ENCODE peak calls at places on chromosomes 6 and 20, in seven cellular contexts. J is HCT116, S is endothelial cell of umbilical vein, I is stomach, H is transverse colon, D is H1, U is breast epithelium. M is an unnamed sample. For H3K4me1, the result is how much of the 10 kb centered on the place peaks cover.

GRCh38 chr20:59662856-59663512 is 58.6 kb downstream of the PHACTR3 start:
- DNase-seq in H (no peak), D (no peak), U (no peak), J (no peak), S (no peak), I (peak), M (no peak)

GRCh38 chr20:32056708-32057491 is 4.9 kb downstream of the HCK start:
- DNase-seq in U (no peak), D (no peak), H (no peak), I (no peak), J (no peak), S (no peak), M (no peak)

GRCh38 chr6:132961610-132962009 is 147.2 kb downstream of the RPS12 start:
- DNase-seq in H (no peak), U (no peak), D (no peak), I (no peak), J (no peak), S (no peak), M (no peak)

GRCh38 chr6:17086469-17086868 is 15.4 kb upstream of the STMND1 start:
- DNase-seq in I (peak), D (no peak), H (peak), U (peak), J (peak), S (peak), M (peak)

GRCh38 chr20:44725852-44726251 is 10.7 kb downstream of the CCN5 start:
- DNase-seq in J (no peak), H (no peak), S (no peak), I (no peak), D (no peak), U (no peak), M (no peak)

GRCh38 chr20:35663516-35663812 is 1.2 kb downstream of the CPNE1 start:
- DNase-seq in J (no peak), U (no peak), S (no peak), I (no peak), H (no peak), D (no peak), M (no peak)

GRCh38 chr6:42140051-42140450 is 2.4 kb downstream of the C6orf132 start:
- DNase-seq in J (no peak), S (no peak), U (no peak), I (peak), D (no peak), H (peak), M (no peak)

GRCh38 chr6:15264902-15265761 is 19.3 kb downstream of the JARID2 start:
- DNase-seq in S (no peak), U (no peak), H (no peak), D (no peak), J (no peak), I (no peak), M (peak)

GRCh38 chr6:70668499-70668812 is 773 bp downstream of the SMAP1 start:
- DNase-seq in D (no peak), J (peak), H (no peak), I (no peak), S (peak), U (no peak), M (no peak)

GRCh38 chr6:98547634-98548033 is 286.7 kb upstream of the POU3F2 start:
- DNase-seq in U (no peak), I (no peak), H (no peak), S (no peak), D (no peak), J (no peak), M (no peak)

GRCh38 chr6:142680308-142680707 is 264.7 kb downstream of the HIVEP2 start:
- DNase-seq in U (no peak), S (peak), D (no peak), I (no peak), J (no peak), H (no peak), M (peak)

GRCh38 chr6:27893836-27894807 is 18.1 kb downstream of the OR2B2 start:
- DNase-seq in H (peak), U (peak), S (peak), I (peak), D (no peak), J (peak), M (peak)

GRCh38 chr20:59525500-59526241 is 78.7 kb upstream of the PHACTR3 start:
- DNase-seq in J (peak), H (peak), I (peak), S (peak), U (no peak), D (peak), M (peak)

GRCh38 chr6:54850061-54850460 is 3.5 kb downstream of the FAM83B start:
- DNase-seq in I (no peak), U (no peak), J (no peak), D (no peak), S (no peak), H (no peak), M (no peak)

GRCh38 chr6:54846857-54847721 is 518 bp downstream of the FAM83B start:
- DNase-seq in S (no peak), D (peak), I (no peak), H (peak), J (no peak), U (no peak), M (peak)

GRCh38 chr6:54847799-54848597 is 1.4 kb downstream of the FAM83B start:
- DNase-seq in S (no peak), J (peak), I (no peak), H (no peak), D (no peak), U (no peak), M (peak)

GRCh38 chr6:54846243-54846856 is at the start of gene FAM83B:
- DNase-seq in J (peak), U (peak), S (no peak), I (peak), D (peak), H (peak), M (peak)
- TF ChIP-seq POLR2A in J (peak), U (no peak), S (no peak), I (no peak), D (no peak), H (peak), M (peak)

DNA sequence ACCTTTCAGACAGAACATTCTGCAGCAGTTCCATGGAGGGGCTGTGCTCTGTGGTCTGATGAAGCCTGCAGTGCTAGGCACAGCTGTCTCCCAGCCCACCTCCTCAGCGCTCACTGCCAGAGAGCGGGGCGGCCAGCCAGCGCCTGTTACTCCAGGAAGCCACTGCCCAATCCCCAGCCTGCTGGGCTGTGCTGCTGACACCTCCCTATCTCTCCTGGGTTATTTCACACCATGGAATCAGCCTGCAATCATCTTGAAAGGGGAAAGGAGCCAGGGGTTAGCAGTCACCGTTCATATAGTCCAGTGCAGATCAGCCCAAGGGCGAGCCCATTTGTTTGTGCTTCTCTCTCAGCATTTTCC is 46.3 kb upstream of the NHSL1 start:
- DNase-seq in H (peak), U (no peak), D (peak), J (no peak), I (peak), S (peak), M (no peak)
- H3K4me1 ChIP-seq in H (under half), U (under half), D (under half), J (under half), I (under half), S (half or more), M (under half)

DNA sequence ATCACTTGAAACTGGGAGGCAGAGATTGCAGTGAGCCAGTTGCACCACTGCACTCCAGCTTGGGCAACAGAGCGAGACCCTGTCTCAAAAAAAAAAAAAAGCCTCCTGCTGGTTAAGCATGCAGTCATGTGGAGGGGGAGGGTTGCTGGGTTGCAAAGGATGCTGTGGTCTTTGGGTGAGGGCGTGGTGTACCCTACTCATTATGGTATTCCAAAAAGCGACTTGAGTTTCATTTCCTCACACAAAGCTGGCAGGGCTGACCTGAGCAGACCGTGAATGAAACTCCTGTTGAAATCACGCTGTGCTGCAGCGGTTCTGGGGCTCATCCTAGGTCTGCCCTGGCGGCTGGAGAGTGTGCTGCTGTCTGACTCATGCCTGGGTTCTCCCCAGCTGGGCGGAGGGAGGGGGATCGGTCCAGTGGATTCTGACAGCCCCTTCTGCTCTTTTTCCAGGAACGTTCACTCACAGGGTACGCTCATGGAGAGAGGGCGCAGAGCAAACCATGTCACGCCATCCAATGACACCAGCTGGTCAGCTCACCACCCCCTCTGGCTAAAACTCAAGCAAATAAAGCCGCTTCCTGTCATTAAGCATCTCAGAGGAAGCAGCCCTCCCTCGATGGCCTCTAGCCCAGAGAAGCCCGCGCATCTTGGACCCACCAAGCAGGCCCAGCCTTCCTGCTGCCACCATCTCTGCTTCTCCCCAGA is 166.2 kb downstream of the SCML4 start:
- DNase-seq in S (peak), J (no peak), I (peak), H (peak), D (no peak), U (no peak), M (no peak)
- TF ChIP-seq POLR2AphosphoS5 in S (peak), J (no peak), I (no peak), H (peak), D (no peak), U (no peak), M (no peak)

DNA sequence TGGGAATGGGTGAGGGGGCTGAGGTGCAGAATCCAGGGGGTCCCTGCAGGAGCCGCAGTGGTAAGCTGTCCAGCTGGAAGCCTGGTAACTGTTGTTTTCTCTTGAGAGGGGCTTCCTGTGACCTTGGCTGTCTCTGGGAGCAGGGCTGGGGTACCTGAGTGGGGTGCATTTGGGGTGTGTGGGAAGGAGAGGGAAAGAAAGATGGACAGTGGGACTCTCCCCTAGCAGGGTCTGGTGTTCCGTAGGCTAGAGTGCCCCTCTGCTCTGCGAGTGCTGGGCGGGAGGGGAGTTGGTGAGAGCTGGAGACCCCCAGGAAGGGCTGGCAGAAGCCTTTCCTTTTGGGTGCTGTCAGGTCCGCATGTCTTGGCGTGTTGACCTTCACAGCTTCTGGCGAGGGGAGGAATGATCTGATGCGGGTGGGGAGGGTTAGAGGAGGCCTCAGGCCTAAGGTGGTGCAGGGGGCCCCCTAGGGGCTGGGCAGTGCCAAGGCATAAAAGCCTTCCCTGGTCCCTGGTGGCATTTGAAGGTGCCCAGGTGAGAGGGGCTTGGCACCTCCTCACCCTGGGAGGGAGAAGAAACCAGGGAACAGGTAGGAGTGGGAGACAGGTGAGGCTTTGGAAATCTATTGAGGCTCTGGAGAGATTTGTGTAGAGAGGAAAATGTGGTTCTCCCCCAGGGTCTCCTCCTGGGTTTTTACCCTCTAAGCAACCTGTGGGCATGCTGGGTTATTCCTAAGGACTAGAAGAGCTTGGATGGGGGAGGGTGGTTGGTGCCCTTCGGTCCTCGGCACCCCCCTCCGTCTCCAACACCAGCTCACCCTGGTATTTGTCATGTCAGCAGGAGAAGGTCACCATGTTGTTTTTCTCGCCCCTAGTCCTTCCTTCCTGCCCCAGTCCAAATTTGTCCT is 3.3 kb downstream of the VEGFA start:
- DNase-seq in S (peak), H (peak), U (no peak), D (peak), J (peak), I (peak), M (peak)
- TF ChIP-seq POLR2A in S (no peak), H (peak), U (no peak), D (no peak), J (no peak), I (no peak), M (peak)

GRCh38 chr20:41142914-41143313 is 5.6 kb downstream of the PLCG1 start:
- DNase-seq in U (no peak), S (no peak), D (no peak), J (no peak), I (no peak), H (peak), M (no peak)

GRCh38 chr20:41143354-41143753 is 6.0 kb downstream of the PLCG1 start:
- DNase-seq in U (no peak), D (no peak), J (no peak), H (peak), S (no peak), I (no peak), M (no peak)

GRCh38 chr20:41148956-41149355 is 11.6 kb downstream of the PLCG1 start:
- DNase-seq in S (no peak), J (no peak), I (no peak), H (no peak), U (no peak), D (no peak), M (no peak)

GRCh38 chr20:41145317-41145716 is 8.0 kb downstream of the PLCG1 start:
- DNase-seq in H (no peak), J (no peak), S (no peak), D (no peak), U (no peak), I (no peak), M (no peak)

DNA sequence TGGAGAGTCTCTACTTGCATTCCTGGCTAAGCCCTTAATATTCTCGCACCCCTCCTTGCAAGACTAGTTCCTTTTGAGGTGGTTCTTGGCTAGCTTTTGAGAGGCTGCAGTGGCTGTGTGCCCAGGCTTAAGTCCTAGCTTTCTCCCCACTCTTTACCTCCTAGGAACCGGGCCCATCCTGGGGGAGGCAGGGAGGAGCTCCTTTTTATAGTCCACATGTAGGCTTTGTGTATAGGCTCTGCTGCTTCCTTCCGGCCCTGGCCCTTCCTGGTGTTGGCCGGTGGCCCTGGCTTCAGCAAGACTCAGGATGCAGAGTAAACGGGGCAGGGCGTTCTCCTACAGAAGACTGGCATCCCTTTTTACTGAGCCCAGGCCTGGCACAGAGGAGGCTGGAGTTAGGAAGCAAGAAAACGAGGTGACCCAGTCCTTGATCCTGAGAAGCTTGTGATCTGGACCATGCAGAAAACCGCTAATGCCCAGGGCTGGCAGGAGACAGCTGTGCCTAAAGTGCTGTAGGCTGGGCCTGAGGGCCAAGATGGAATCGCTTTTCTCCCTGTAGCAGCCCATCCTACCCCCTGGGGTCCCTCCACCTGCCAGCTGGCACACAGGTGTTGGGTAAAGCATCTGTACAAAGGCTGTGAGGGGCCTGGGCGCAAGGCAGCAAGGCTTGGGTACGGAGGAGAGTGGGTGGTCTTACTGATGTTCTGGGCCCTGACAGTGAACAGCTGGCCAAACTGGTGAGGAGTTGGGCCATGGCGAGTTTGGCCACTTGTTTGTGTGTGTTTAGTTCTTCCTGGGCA is 8.7 kb downstream of the PLCG1 start:
- DNase-seq in S (peak), U (no peak), J (no peak), I (peak), D (no peak), H (no peak), M (peak)
- H3K4me1 ChIP-seq in S (half or more), U (under half), J (under half), I (half or more), D (under half), H (under half), M (under half)

DNA sequence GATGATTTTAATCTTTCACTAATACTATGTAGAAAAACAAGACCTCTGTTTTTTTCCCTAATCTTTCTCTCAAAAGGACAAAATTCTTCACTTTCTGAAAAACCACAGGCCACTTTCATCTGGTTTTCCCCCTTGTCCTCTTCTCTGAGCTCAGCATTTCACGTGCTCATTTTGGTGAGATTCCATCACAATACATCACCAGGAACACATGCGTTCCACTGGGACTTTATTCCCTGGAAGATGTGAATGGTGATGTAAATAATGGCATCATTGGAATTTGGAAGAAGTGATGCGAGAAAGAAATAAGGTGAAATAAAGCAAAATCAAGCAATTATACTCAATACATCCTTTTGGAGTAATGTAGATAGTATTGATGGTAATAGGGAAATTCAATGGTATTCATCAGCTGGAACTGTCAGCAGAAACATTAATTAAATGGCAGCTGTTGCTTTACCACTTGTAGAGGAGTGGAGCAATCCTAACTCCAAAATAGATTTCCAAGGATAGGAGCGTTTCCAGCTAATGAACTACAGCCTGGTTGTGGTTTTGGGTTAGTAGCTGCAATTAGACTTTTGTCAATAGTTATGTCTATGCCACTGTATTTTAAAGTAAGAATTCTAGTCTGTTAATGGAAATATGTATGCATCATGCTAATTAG is 11.5 kb downstream of the FILIP1 start:
- DNase-seq in D (no peak), U (no peak), S (no peak), I (no peak), J (no peak), H (no peak), M (no peak)
- TF ChIP-seq POLR2AphosphoS5 in D (no peak), U (no peak), S (no peak), I (peak), J (no peak), H (no peak), M (no peak)

DNA sequence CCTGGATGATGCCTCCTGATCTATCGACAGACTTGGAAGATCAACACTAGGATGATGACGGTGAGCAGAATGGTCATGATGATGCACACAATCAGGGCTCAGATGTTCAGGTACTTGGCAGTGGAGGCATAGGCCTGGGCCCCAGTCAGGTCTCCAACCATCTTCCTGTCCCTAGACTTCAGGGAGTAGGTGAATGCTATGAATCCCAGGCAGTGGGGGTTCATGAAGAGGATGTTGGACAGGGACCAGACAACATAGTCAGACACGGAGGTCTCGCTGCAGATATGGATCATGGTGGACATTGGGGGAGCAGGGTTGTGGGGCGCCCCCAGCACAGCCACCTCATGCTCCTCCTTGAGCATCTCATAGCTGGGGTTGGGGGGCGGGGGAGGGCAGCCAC is 27.5 kb downstream of the HLA-F start:
- DNase-seq in S (no peak), J (no peak), H (no peak), I (no peak), U (no peak), D (no peak), M (no peak)
- TF ChIP-seq POLR2A in S (no peak), J (no peak), H (no peak), I (no peak), U (no peak), D (no peak), M (no peak)

GRCh38 chr6:52597738-52598122 is 20.9 kb upstream of the TRAM2 start:
- DNase-seq in D (no peak), S (no peak), I (no peak), J (no peak), U (no peak), H (no peak), M (no peak)
- H3K4me1 ChIP-seq in D (under half), S (under half), I (under half), J (under half), U (under half), H (under half), M (under half)